ENCODE peak calls at places on chromosomes 7 and 10, in seven cellular contexts. One of them, this sample, is unnamed. For H3K4me1, the result is how much of the 10 kb centered on the place peaks cover.

GRCh38 chr10:128018236-128018635 is 108.0 kb downstream of the MKI67 start:
- DNase-seq in IMR-90: peak
- DNase-seq in GM23248: no peak
- DNase-seq in heart left ventricle: peak
- DNase-seq in CD8-positive, alpha-beta T cell: no peak
- DNase-seq in OCI-LY7: no peak
- DNase-seq in naive thymus-derived CD4-positive, alpha-beta T cell: no peak
- DNase-seq in this sample: no peak

GRCh38 chr7:584122-584465 is 64.4 kb upstream of the PDGFA start:
- DNase-seq in naive thymus-derived CD4-positive, alpha-beta T cell: peak
- DNase-seq in heart left ventricle: no peak
- DNase-seq in CD8-positive, alpha-beta T cell: peak
- DNase-seq in GM23248: no peak
- DNase-seq in IMR-90: no peak
- DNase-seq in OCI-LY7: no peak
- DNase-seq in this sample: peak

GRCh38 chr10:98456043-98456570 is 9.4 kb upstream of the HPS1 start:
- DNase-seq in IMR-90: no peak
- DNase-seq in heart left ventricle: no peak
- DNase-seq in CD8-positive, alpha-beta T cell: no peak
- DNase-seq in naive thymus-derived CD4-positive, alpha-beta T cell: no peak
- DNase-seq in GM23248: no peak
- DNase-seq in OCI-LY7: no peak
- DNase-seq in this sample: no peak

GRCh38 chr7:68313806-68314205 is 1284.5 kb upstream of the AUTS2 start:
- DNase-seq in OCI-LY7: no peak
- DNase-seq in heart left ventricle: no peak
- DNase-seq in GM23248: no peak
- DNase-seq in naive thymus-derived CD4-positive, alpha-beta T cell: no peak
- DNase-seq in IMR-90: no peak
- DNase-seq in CD8-positive, alpha-beta T cell: no peak
- DNase-seq in this sample: no peak

GRCh38 chr7:47405921-47406765 is 175.8 kb downstream of the TNS3 start:
- DNase-seq in CD8-positive, alpha-beta T cell: no peak
- DNase-seq in GM23248: peak
- DNase-seq in naive thymus-derived CD4-positive, alpha-beta T cell: no peak
- DNase-seq in IMR-90: peak
- DNase-seq in OCI-LY7: no peak
- DNase-seq in heart left ventricle: peak
- DNase-seq in this sample: no peak

GRCh38 chr7:13077466-13077865 is 390.0 kb downstream of the ARL4A start:
- DNase-seq in IMR-90: peak
- DNase-seq in OCI-LY7: no peak
- DNase-seq in naive thymus-derived CD4-positive, alpha-beta T cell: no peak
- DNase-seq in heart left ventricle: no peak
- DNase-seq in CD8-positive, alpha-beta T cell: no peak
- DNase-seq in GM23248: peak
- DNase-seq in this sample: no peak

GRCh38 chr10:108365541-108365940 is 1201.0 kb upstream of the SORCS1 start:
- DNase-seq in GM23248: no peak
- DNase-seq in IMR-90: no peak
- DNase-seq in OCI-LY7: no peak
- DNase-seq in CD8-positive, alpha-beta T cell: no peak
- DNase-seq in heart left ventricle: no peak
- DNase-seq in naive thymus-derived CD4-positive, alpha-beta T cell: no peak
- DNase-seq in this sample: no peak

GRCh38 chr7:38229386-38229785 is 44.0 kb downstream of the TARP start:
- DNase-seq in IMR-90: peak
- DNase-seq in naive thymus-derived CD4-positive, alpha-beta T cell: no peak
- DNase-seq in OCI-LY7: no peak
- DNase-seq in GM23248: peak
- DNase-seq in heart left ventricle: no peak
- DNase-seq in CD8-positive, alpha-beta T cell: no peak
- DNase-seq in this sample: no peak

GRCh38 chr7:8133955-8134733 is 127.8 kb downstream of the ICA1 start:
- DNase-seq in CD8-positive, alpha-beta T cell: no peak
- DNase-seq in OCI-LY7: no peak
- DNase-seq in naive thymus-derived CD4-positive, alpha-beta T cell: peak
- DNase-seq in IMR-90: no peak
- DNase-seq in heart left ventricle: no peak
- DNase-seq in GM23248: no peak
- DNase-seq in this sample: peak

GRCh38 chr10:59362184-59362966 is at the start of gene FAM13C:
- DNase-seq in GM23248: peak
- DNase-seq in naive thymus-derived CD4-positive, alpha-beta T cell: no peak
- DNase-seq in CD8-positive, alpha-beta T cell: no peak
- DNase-seq in heart left ventricle: peak
- DNase-seq in OCI-LY7: no peak
- DNase-seq in IMR-90: peak
- DNase-seq in this sample: peak

GRCh38 chr7:80929619-80930018 is 10.8 kb upstream of the SEMA3C start:
- DNase-seq in naive thymus-derived CD4-positive, alpha-beta T cell: no peak
- DNase-seq in heart left ventricle: no peak
- DNase-seq in IMR-90: peak
- DNase-seq in OCI-LY7: no peak
- DNase-seq in CD8-positive, alpha-beta T cell: no peak
- DNase-seq in GM23248: peak
- DNase-seq in this sample: no peak

GRCh38 chr10:101280511-101280910 is 51.2 kb upstream of the LBX1 start:
- DNase-seq in CD8-positive, alpha-beta T cell: no peak
- DNase-seq in naive thymus-derived CD4-positive, alpha-beta T cell: no peak
- DNase-seq in heart left ventricle: no peak
- DNase-seq in IMR-90: no peak
- DNase-seq in OCI-LY7: no peak
- DNase-seq in GM23248: peak
- DNase-seq in this sample: no peak

GRCh38 chr10:119653209-119653608 is 2.0 kb downstream of the BAG3 start:
- DNase-seq in IMR-90: peak
- DNase-seq in GM23248: no peak
- DNase-seq in CD8-positive, alpha-beta T cell: no peak
- DNase-seq in heart left ventricle: no peak
- DNase-seq in naive thymus-derived CD4-positive, alpha-beta T cell: peak
- DNase-seq in OCI-LY7: no peak
- DNase-seq in this sample: no peak

GRCh38 chr10:22002531-22003110 is 909 bp downstream of the DNAJC1 start:
- DNase-seq in heart left ventricle: no peak
- DNase-seq in CD8-positive, alpha-beta T cell: no peak
- DNase-seq in OCI-LY7: peak
- DNase-seq in IMR-90: peak
- DNase-seq in GM23248: peak
- DNase-seq in naive thymus-derived CD4-positive, alpha-beta T cell: peak
- DNase-seq in this sample: peak

GRCh38 chr10:86706977-86707376 is 38.7 kb downstream of the LDB3 start:
- DNase-seq in OCI-LY7: no peak
- DNase-seq in GM23248: no peak
- DNase-seq in IMR-90: no peak
- DNase-seq in heart left ventricle: no peak
- DNase-seq in CD8-positive, alpha-beta T cell: no peak
- DNase-seq in naive thymus-derived CD4-positive, alpha-beta T cell: no peak
- DNase-seq in this sample: no peak

GRCh38 chr10:93917814-93918213 is 24.0 kb downstream of the SLC35G1 start:
- DNase-seq in CD8-positive, alpha-beta T cell: no peak
- DNase-seq in naive thymus-derived CD4-positive, alpha-beta T cell: no peak
- DNase-seq in OCI-LY7: no peak
- DNase-seq in IMR-90: no peak
- DNase-seq in heart left ventricle: no peak
- DNase-seq in GM23248: no peak
- DNase-seq in this sample: no peak

GRCh38 chr7:131111-132094 is 61.0 kb upstream of the FAM20C start:
- DNase-seq in heart left ventricle: peak
- DNase-seq in IMR-90: no peak
- DNase-seq in GM23248: peak
- DNase-seq in naive thymus-derived CD4-positive, alpha-beta T cell: no peak
- DNase-seq in CD8-positive, alpha-beta T cell: no peak
- DNase-seq in OCI-LY7: no peak
- DNase-seq in this sample: no peak

GRCh38 chr10:35092851-35093250 is 2.7 kb upstream of the CUL2 start:
- DNase-seq in CD8-positive, alpha-beta T cell: no peak
- DNase-seq in IMR-90: no peak
- DNase-seq in heart left ventricle: no peak
- DNase-seq in OCI-LY7: peak
- DNase-seq in GM23248: peak
- DNase-seq in naive thymus-derived CD4-positive, alpha-beta T cell: no peak
- DNase-seq in this sample: no peak

GRCh38 chr10:99779335-99779734 is 3.1 kb upstream of the ABCC2 start:
- DNase-seq in OCI-LY7: peak
- DNase-seq in CD8-positive, alpha-beta T cell: no peak
- DNase-seq in IMR-90: peak
- DNase-seq in GM23248: peak
- DNase-seq in heart left ventricle: no peak
- DNase-seq in naive thymus-derived CD4-positive, alpha-beta T cell: no peak
- DNase-seq in this sample: peak

GRCh38 chr7:27129729-27130539 is 623 bp downstream of the HOXA4 start:
- DNase-seq in IMR-90: no peak
- DNase-seq in OCI-LY7: no peak
- DNase-seq in CD8-positive, alpha-beta T cell: no peak
- DNase-seq in naive thymus-derived CD4-positive, alpha-beta T cell: no peak
- DNase-seq in heart left ventricle: no peak
- DNase-seq in GM23248: peak
- DNase-seq in this sample: no peak

GRCh38 chr10:61964949-61965693 is 63.6 kb downstream of the ARID5B start:
- DNase-seq in naive thymus-derived CD4-positive, alpha-beta T cell: no peak
- DNase-seq in GM23248: no peak
- DNase-seq in CD8-positive, alpha-beta T cell: no peak
- DNase-seq in IMR-90: no peak
- DNase-seq in OCI-LY7: no peak
- DNase-seq in heart left ventricle: no peak
- DNase-seq in this sample: no peak
- H3K4me1 ChIP-seq in naive thymus-derived CD4-positive, alpha-beta T cell: under half
- H3K4me1 ChIP-seq in GM23248: under half
- H3K4me1 ChIP-seq in CD8-positive, alpha-beta T cell: under half
- H3K4me1 ChIP-seq in IMR-90: under half
- H3K4me1 ChIP-seq in OCI-LY7: half or more
- H3K4me1 ChIP-seq in heart left ventricle: under half
- H3K4me1 ChIP-seq in this sample: under half

DNA sequence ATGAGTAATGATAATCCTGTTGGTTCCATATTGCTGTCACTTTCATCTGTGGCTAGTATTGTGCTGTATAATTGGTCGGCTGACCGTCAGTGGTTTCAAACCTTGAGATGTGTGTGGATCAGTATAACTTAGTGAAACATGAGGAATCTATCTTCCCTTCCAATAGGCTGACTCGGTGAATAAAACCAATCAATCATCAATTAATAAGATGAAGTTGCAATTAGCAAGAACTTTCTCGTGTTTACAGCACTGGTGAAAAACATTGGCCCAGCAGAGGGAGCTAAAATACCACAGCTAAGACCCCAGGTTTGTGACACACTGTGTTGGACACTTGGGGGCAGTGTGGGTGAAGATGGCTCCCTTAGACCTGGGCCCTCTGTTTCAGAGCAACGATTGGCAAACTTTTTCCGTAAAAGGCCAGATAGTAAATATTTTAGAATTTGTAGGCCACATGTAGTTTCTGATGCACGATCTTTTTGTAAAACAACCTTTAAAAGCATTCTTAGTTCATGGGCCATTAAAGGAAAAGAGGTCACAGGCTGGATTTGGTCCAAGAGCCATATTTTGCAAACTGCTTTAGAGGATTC is 47.8 kb downstream of the STRA8 start:
- DNase-seq in naive thymus-derived CD4-positive, alpha-beta T cell: peak
- DNase-seq in heart left ventricle: peak
- DNase-seq in IMR-90: peak
- DNase-seq in GM23248: peak
- DNase-seq in OCI-LY7: peak
- DNase-seq in CD8-positive, alpha-beta T cell: peak
- DNase-seq in this sample: peak
- H3K4me3 ChIP-seq in naive thymus-derived CD4-positive, alpha-beta T cell: no peak
- H3K4me3 ChIP-seq in heart left ventricle: peak
- H3K4me3 ChIP-seq in IMR-90: no peak
- H3K4me3 ChIP-seq in GM23248: peak
- H3K4me3 ChIP-seq in OCI-LY7: no peak
- H3K4me3 ChIP-seq in CD8-positive, alpha-beta T cell: no peak
- H3K4me3 ChIP-seq in this sample: peak

GRCh38 chr10:76429642-76430041 is 998.2 kb downstream of the LRMDA start:
- DNase-seq in OCI-LY7: no peak
- DNase-seq in naive thymus-derived CD4-positive, alpha-beta T cell: no peak
- DNase-seq in heart left ventricle: no peak
- DNase-seq in IMR-90: no peak
- DNase-seq in GM23248: peak
- DNase-seq in CD8-positive, alpha-beta T cell: no peak
- DNase-seq in this sample: no peak
- H3K27ac ChIP-seq in OCI-LY7: no peak
- H3K27ac ChIP-seq in naive thymus-derived CD4-positive, alpha-beta T cell: no peak
- H3K27ac ChIP-seq in heart left ventricle: peak
- H3K27ac ChIP-seq in IMR-90: no peak
- H3K27ac ChIP-seq in GM23248: peak
- H3K27ac ChIP-seq in CD8-positive, alpha-beta T cell: no peak
- H3K27ac ChIP-seq in this sample: no peak

GRCh38 chr7:92747041-92747835 is 89.1 kb downstream of the CDK6 start:
- DNase-seq in IMR-90: peak
- DNase-seq in GM23248: peak
- DNase-seq in OCI-LY7: no peak
- DNase-seq in CD8-positive, alpha-beta T cell: no peak
- DNase-seq in heart left ventricle: no peak
- DNase-seq in naive thymus-derived CD4-positive, alpha-beta T cell: no peak
- DNase-seq in this sample: no peak
- H3K4me1 ChIP-seq in IMR-90: under half
- H3K4me1 ChIP-seq in GM23248: under half
- H3K4me1 ChIP-seq in OCI-LY7: under half
- H3K4me1 ChIP-seq in CD8-positive, alpha-beta T cell: under half
- H3K4me1 ChIP-seq in heart left ventricle: under half
- H3K4me1 ChIP-seq in naive thymus-derived CD4-positive, alpha-beta T cell: under half
- H3K4me1 ChIP-seq in this sample: under half

GRCh38 chr10:76050291-76050625 is 618.8 kb downstream of the LRMDA start:
- DNase-seq in CD8-positive, alpha-beta T cell: no peak
- DNase-seq in GM23248: no peak
- DNase-seq in heart left ventricle: no peak
- DNase-seq in IMR-90: no peak
- DNase-seq in naive thymus-derived CD4-positive, alpha-beta T cell: no peak
- DNase-seq in OCI-LY7: no peak
- DNase-seq in this sample: no peak
- H3K4me3 ChIP-seq in CD8-positive, alpha-beta T cell: no peak
- H3K4me3 ChIP-seq in GM23248: no peak
- H3K4me3 ChIP-seq in heart left ventricle: no peak
- H3K4me3 ChIP-seq in IMR-90: no peak
- H3K4me3 ChIP-seq in naive thymus-derived CD4-positive, alpha-beta T cell: no peak
- H3K4me3 ChIP-seq in OCI-LY7: no peak
- H3K4me3 ChIP-seq in this sample: no peak

GRCh38 chr7:46291601-46292150 is 370.6 kb upstream of the IGFBP3 start:
- DNase-seq in CD8-positive, alpha-beta T cell: no peak
- DNase-seq in naive thymus-derived CD4-positive, alpha-beta T cell: no peak
- DNase-seq in OCI-LY7: no peak
- DNase-seq in heart left ventricle: no peak
- DNase-seq in GM23248: peak
- DNase-seq in IMR-90: peak
- DNase-seq in this sample: no peak
- H3K27ac ChIP-seq in CD8-positive, alpha-beta T cell: no peak
- H3K27ac ChIP-seq in naive thymus-derived CD4-positive, alpha-beta T cell: no peak
- H3K27ac ChIP-seq in OCI-LY7: no peak
- H3K27ac ChIP-seq in heart left ventricle: no peak
- H3K27ac ChIP-seq in GM23248: peak
- H3K27ac ChIP-seq in IMR-90: peak
- H3K27ac ChIP-seq in this sample: no peak

GRCh38 chr7:106116162-106116704 is 4.1 kb upstream of the SYPL1 start:
- DNase-seq in GM23248: no peak
- DNase-seq in IMR-90: no peak
- DNase-seq in OCI-LY7: peak
- DNase-seq in naive thymus-derived CD4-positive, alpha-beta T cell: no peak
- DNase-seq in CD8-positive, alpha-beta T cell: no peak
- DNase-seq in heart left ventricle: no peak
- DNase-seq in this sample: no peak
- H3K4me1 ChIP-seq in GM23248: under half
- H3K4me1 ChIP-seq in IMR-90: under half
- H3K4me1 ChIP-seq in OCI-LY7: half or more
- H3K4me1 ChIP-seq in naive thymus-derived CD4-positive, alpha-beta T cell: under half
- H3K4me1 ChIP-seq in CD8-positive, alpha-beta T cell: under half
- H3K4me1 ChIP-seq in heart left ventricle: under half
- H3K4me1 ChIP-seq in this sample: under half